ENCODE peak calls at places on chromosomes 16 and 17, in eight cellular contexts. N, H, E, A, C, U, J and R are unnamed samples.

GRCh38 chr16:6447046-6447445 is 885.6 kb upstream of the RBFOX1 start:
- DNase-seq in U (no peak), H (no peak), N (no peak), C (no peak), E (no peak), J (no peak), A (no peak), R (no peak)

GRCh38 chr17:66633322-66633965 is 201.5 kb upstream of the CACNG5 start:
- DNase-seq in U (peak), H (no peak), E (peak), N (no peak), C (no peak), A (no peak), J (no peak), R (no peak)

GRCh38 chr17:55444471-55445441 is 23.1 kb upstream of the MMD start:
- DNase-seq in E (no peak), A (no peak), J (no peak), C (no peak), N (no peak), H (no peak), U (peak), R (no peak)

GRCh38 chr17:1495265-1495664 is 2.8 kb upstream of the MYO1C start:
- DNase-seq in A (no peak), U (no peak), H (no peak), C (peak), N (no peak), J (peak), E (peak), R (no peak)

GRCh38 chr17:33686171-33686570 is 393.1 kb upstream of the ASIC2 start:
- DNase-seq in H (no peak), J (no peak), C (no peak), U (peak), A (no peak), E (no peak), N (no peak), R (no peak)

GRCh38 chr17:17957584-17957916 is 14.7 kb downstream of the TOM1L2 start:
- DNase-seq in A (no peak), J (no peak), U (no peak), H (no peak), N (no peak), C (no peak), E (no peak), R (no peak)

GRCh38 chr17:82795615-82796014 is 43.8 kb downstream of the TBCD start:
- DNase-seq in C (no peak), A (no peak), J (no peak), H (peak), E (no peak), U (no peak), N (no peak), R (no peak)

GRCh38 chr17:48770954-48771353 is 42.4 kb upstream of the HOXB13 start:
- DNase-seq in J (no peak), U (peak), C (no peak), N (no peak), A (no peak), H (no peak), E (peak), R (peak)

GRCh38 chr17:67221062-67221998 is 23.7 kb downstream of the HELZ start:
- DNase-seq in E (peak), N (no peak), J (peak), U (peak), C (no peak), H (no peak), A (no peak), R (peak)

GRCh38 chr17:72977768-72978417 is 114.6 kb downstream of the SLC39A11 start:
- DNase-seq in N (no peak), A (no peak), J (no peak), U (peak), H (no peak), C (no peak), E (no peak), R (peak)

GRCh38 chr17:47188266-47188665 is 829 bp downstream of the CDC27 start:
- DNase-seq in A (no peak), N (no peak), J (peak), C (no peak), H (no peak), U (peak), E (peak), R (no peak)

GRCh38 chr16:51621610-51622009 is 470.5 kb upstream of the SALL1 start:
- DNase-seq in H (no peak), E (no peak), C (no peak), J (no peak), U (no peak), N (no peak), A (no peak), R (no peak)

GRCh38 chr16:66205287-66206167 is 161.0 kb upstream of the CDH5 start:
- DNase-seq in A (no peak), C (no peak), N (no peak), E (no peak), U (no peak), J (no peak), H (peak), R (no peak)

GRCh38 chr16:1454561-1454960 is 10.2 kb upstream of the CCDC154 start:
- DNase-seq in A (no peak), N (no peak), C (no peak), E (no peak), J (no peak), U (no peak), H (no peak), R (no peak)

GRCh38 chr16:52074133-52074532 is 472.8 kb downstream of the TOX3 start:
- DNase-seq in J (no peak), E (no peak), H (no peak), U (no peak), A (no peak), N (no peak), C (no peak), R (no peak)

GRCh38 chr17:80146121-80147034 is 550 bp downstream of the EIF4A3 start:
- DNase-seq in E (peak), U (peak), J (no peak), C (no peak), A (no peak), N (no peak), H (peak), R (no peak)

GRCh38 chr17:34235389-34236028 is 19.6 kb upstream of the CCL2 start:
- DNase-seq in C (peak), A (no peak), N (no peak), J (peak), U (no peak), H (no peak), E (no peak), R (no peak)

GRCh38 chr17:41810659-41811548 is 845 bp downstream of the P3H4 start:
- DNase-seq in J (no peak), U (no peak), E (no peak), A (no peak), C (no peak), H (no peak), N (no peak), R (no peak)

GRCh38 chr17:7173687-7174602 is 5.2 kb downstream of the ASGR1 start:
- DNase-seq in A (no peak), N (no peak), U (no peak), H (peak), C (peak), E (no peak), J (peak), R (no peak)

GRCh38 chr17:78573955-78574354 is 3.2 kb downstream of the DNAH17 start:
- DNase-seq in A (no peak), H (no peak), J (no peak), C (no peak), U (peak), E (no peak), N (no peak), R (no peak)

GRCh38 chr17:77100009-77100408 is 40.8 kb upstream of the SEC14L1 start:
- DNase-seq in C (peak), N (no peak), A (peak), J (peak), H (peak), U (no peak), E (no peak), R (no peak)

GRCh38 chr16:49860593-49860992 is 4.7 kb upstream of the ZNF423 start:
- DNase-seq in J (no peak), E (no peak), C (no peak), N (no peak), H (no peak), U (no peak), A (no peak), R (no peak)

GRCh38 chr17:31878703-31879073 is 19.6 kb upstream of the COPRS start:
- DNase-seq in J (no peak), N (no peak), H (no peak), U (no peak), C (no peak), E (no peak), A (no peak), R (no peak)

GRCh38 chr16:56814537-56815432 is 50.2 kb upstream of the SLC12A3 start:
- DNase-seq in E (no peak), U (no peak), J (no peak), A (no peak), C (no peak), N (no peak), H (no peak), R (no peak)

GRCh38 chr17:40791808-40792436 is 7.8 kb downstream of the KRT28 start:
- DNase-seq in A (no peak), C (no peak), J (no peak), E (peak), N (no peak), H (no peak), U (peak), R (peak)

DNA sequence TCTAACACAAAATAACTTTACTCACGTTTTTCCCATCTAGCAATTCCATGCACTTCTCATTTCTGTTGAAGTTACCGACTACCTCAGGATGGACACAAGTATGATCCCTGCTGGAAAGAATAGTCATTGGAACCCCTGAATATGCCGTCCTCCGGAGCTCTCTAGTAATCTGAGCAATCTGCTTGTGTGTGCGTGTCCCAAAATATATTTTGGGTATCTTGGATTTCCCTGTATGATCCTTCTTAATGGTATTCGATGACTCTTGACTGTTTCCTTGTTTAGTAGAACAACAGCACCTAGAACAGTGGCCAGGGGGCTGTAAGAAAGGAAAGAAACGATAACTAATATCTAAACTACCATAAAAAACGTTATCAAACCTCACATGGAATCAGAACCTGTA is 54.9 kb downstream of the BRIP1 start:
- DNase-seq in U (no peak), A (no peak), H (no peak), E (no peak), J (no peak), N (no peak), C (no peak), R (no peak)
- H3K4me3 ChIP-seq in U (no peak), A (no peak), H (no peak), E (no peak), J (no peak), N (no peak), C (no peak), R (no peak)

GRCh38 chr16:26645629-26646028 is 421.1 kb upstream of the C16orf82 start:
- DNase-seq in H (no peak), A (peak), N (no peak), U (peak), J (no peak), C (no peak), E (no peak), R (no peak)
- TF ChIP-seq CTCF in H (no peak), A (peak), N (no peak), U (peak), J (peak), C (no peak), E (peak), R (no peak)

GRCh38 chr16:83926726-83927397 is 26.2 kb upstream of the OSGIN1 start:
- DNase-seq in C (peak), A (peak), H (peak), E (peak), J (peak), U (peak), N (no peak), R (peak)
- H3K4me3 ChIP-seq in C (peak), A (no peak), H (no peak), E (no peak), J (no peak), U (no peak), N (peak), R (no peak)

GRCh38 chr17:27603446-27603820 is 27.6 kb upstream of the LGALS9 start:
- DNase-seq in E (no peak), U (no peak), N (no peak), H (no peak), J (no peak), A (no peak), C (no peak), R (no peak)

GRCh38 chr17:27601069-27601974 is 29.7 kb upstream of the LGALS9 start:
- DNase-seq in E (peak), N (no peak), H (peak), C (peak), J (peak), A (peak), U (peak), R (peak)

GRCh38 chr17:27603870-27604794 is 26.9 kb upstream of the LGALS9 start:
- DNase-seq in U (no peak), J (no peak), E (no peak), H (no peak), C (no peak), N (no peak), A (no peak), R (no peak)

GRCh38 chr17:27601975-27602302 is 29.0 kb upstream of the LGALS9 start:
- DNase-seq in A (no peak), J (no peak), N (no peak), C (no peak), E (no peak), H (no peak), U (no peak), R (no peak)

GRCh38 chr17:27602721-27603445 is 28.1 kb upstream of the LGALS9 start:
- DNase-seq in A (peak), H (peak), N (no peak), E (peak), U (peak), C (peak), J (peak), R (peak)
- TF ChIP-seq CTCF in A (peak), H (peak), N (peak), E (peak), U (peak), C (peak), J (peak), R (peak)

GRCh38 chr17:14010999-14011692 is 58.2 kb upstream of the COX10 start:
- DNase-seq in C (no peak), H (no peak), N (no peak), A (no peak), E (no peak), J (no peak), U (no peak), R (no peak)

GRCh38 chr17:14015286-14015685 is 54.0 kb upstream of the COX10 start:
- DNase-seq in N (no peak), C (no peak), U (no peak), E (no peak), A (no peak), H (no peak), J (no peak), R (no peak)

GRCh38 chr17:14011740-14012405 is 57.4 kb upstream of the COX10 start:
- DNase-seq in A (no peak), C (no peak), N (no peak), J (peak), H (no peak), E (no peak), U (no peak), R (no peak)

GRCh38 chr17:14016858-14017257 is 52.4 kb upstream of the COX10 start:
- DNase-seq in U (no peak), C (no peak), A (no peak), J (no peak), H (no peak), N (no peak), E (no peak), R (no peak)

GRCh38 chr17:14014647-14015046 is 54.7 kb upstream of the COX10 start:
- DNase-seq in C (no peak), H (no peak), J (no peak), N (no peak), U (no peak), E (peak), A (no peak), R (peak)
- H3K4me3 ChIP-seq in C (no peak), H (no peak), J (no peak), N (no peak), U (no peak), E (no peak), A (peak), R (no peak)

GRCh38 chr17:4541328-4542002 is 13.7 kb downstream of the MYBBP1A start:
- DNase-seq in N (no peak), U (no peak), C (peak), E (no peak), A (no peak), J (no peak), H (no peak), R (no peak)
- TF ChIP-seq CTCF in N (no peak), U (no peak), C (no peak), E (no peak), A (peak), J (peak), H (no peak), R (no peak)

DNA sequence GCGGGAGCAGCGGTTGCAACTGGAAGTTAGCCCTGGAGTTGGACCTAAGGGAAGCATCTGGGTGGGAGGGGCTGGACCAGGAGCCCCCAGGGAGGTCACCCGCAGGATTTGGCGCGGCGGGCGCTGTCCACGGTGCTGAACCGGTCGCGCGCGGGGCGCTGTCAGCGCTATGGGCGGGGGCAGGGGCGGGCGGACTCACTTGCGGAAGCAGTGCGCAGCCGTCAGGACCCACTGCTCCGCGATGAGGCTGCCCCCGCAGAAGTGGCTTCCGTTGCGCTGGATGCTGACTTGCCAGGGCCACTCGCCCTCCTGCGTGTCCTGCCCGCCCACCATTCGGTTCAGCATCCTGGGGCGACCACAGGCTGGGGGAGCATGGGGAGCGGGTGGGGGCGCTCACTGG is 4.5 kb downstream of the PRSS27 start:
- DNase-seq in H (peak), U (peak), A (peak), J (peak), E (peak), C (peak), N (no peak), R (no peak)
- H3K4me3 ChIP-seq in H (no peak), U (no peak), A (peak), J (peak), E (no peak), C (no peak), N (peak), R (no peak)

GRCh38 chr16:10876799-10877341 is at the start of gene CIITA:
- DNase-seq in C (peak), A (peak), E (peak), H (peak), N (peak), U (peak), J (peak), R (peak)

GRCh38 chr16:10876305-10876704 is 697 bp upstream of the CIITA start:
- DNase-seq in C (no peak), A (no peak), H (no peak), U (peak), J (no peak), N (no peak), E (no peak), R (no peak)

GRCh38 chr16:10878644-10879498 is 1.9 kb downstream of the CIITA start:
- DNase-seq in C (peak), H (peak), E (peak), J (no peak), N (no peak), A (peak), U (peak), R (no peak)

GRCh38 chr16:10878328-10878643 is 1.3 kb downstream of the CIITA start:
- DNase-seq in U (no peak), H (no peak), A (no peak), C (no peak), J (no peak), E (no peak), N (no peak), R (no peak)

DNA sequence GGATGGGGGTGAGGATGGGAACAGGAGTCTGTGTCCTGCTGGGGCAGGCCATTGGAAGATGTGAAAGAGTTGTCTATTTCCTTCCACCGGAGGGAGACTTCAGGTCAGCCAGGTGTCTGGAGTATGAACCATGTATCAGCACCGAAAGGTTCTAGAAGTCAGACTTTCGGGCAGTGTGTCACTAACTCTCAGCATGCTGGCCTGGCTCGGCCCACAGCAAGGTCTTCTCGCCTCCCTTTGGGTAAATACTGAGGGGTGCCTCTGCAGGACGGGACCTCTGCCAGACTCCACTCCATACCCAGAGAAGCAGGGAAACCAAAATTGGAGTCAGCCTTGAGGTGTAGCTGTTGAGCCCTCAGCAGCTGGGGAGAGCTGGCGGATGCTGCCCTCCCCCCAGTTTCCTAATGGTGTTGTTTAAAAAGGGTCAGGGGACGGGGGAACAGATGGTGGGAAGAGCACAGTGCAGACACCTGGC is 507 bp downstream of the CIITA start:
- DNase-seq in U (peak), A (no peak), C (no peak), N (no peak), J (no peak), E (no peak), H (no peak), R (no peak)
- TF ChIP-seq CTCF in U (no peak), A (no peak), C (no peak), N (no peak), J (no peak), E (no peak), H (no peak), R (no peak)

DNA sequence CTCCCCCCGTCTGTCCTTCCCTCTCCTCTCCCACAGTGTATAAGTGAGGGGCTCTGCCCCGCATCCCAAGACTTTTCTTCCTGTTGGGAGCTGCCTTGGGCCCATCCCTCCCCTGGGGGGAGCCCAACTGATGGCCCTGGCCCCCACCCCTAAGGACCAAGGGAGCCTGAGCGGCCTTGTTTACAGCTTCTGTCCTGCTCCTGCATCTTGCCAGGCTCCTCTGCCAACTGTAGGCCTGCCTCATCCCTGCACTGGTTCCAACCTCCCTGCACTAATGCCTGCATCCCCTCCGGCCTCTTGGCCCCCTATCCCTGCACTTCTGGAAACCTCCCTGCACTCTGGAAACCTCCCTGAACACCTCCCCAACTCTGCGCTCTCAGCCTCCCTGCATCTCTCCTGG is 1.4 kb upstream of the PAGR1 start:
- DNase-seq in C (no peak), E (no peak), H (no peak), J (no peak), U (no peak), A (no peak), N (no peak), R (no peak)
- H3K4me3 ChIP-seq in C (peak), E (no peak), H (no peak), J (no peak), U (no peak), A (peak), N (peak), R (no peak)

GRCh38 chr16:63745456-63745855 is 1376.4 kb downstream of the CDH11 start:
- DNase-seq in N (no peak), E (no peak), J (no peak), C (no peak), U (no peak), H (no peak), A (no peak), R (no peak)
- TF ChIP-seq CTCF in N (no peak), E (no peak), J (no peak), C (no peak), U (no peak), H (no peak), A (no peak), R (no peak)